ENCODE peak calls at places on chromosome 16, in six cellular contexts. U is GM12892, L is H1, S is K562, C is GM12878, O is HepG2. R is an unnamed sample.

GRCh38 chr16:17605784-17606183 is 135.0 kb upstream of the XYLT1 start:
- DNase-seq in L (no peak), U (no peak), C (no peak), O (no peak), S (no peak), R (no peak)

GRCh38 chr16:87778476-87778829 is 12.7 kb upstream of the KLHDC4 start:
- DNase-seq in U (no peak), S (no peak), C (no peak), L (no peak), O (no peak), R (no peak)

GRCh38 chr16:23382279-23382678 is 70.7 kb downstream of the COG7 start:
- DNase-seq in U (no peak), L (no peak), C (no peak), S (no peak), O (no peak), R (no peak)

GRCh38 chr16:23516366-23517137 is 6.3 kb upstream of the GGA2 start:
- DNase-seq in O (no peak), U (no peak), S (no peak), C (no peak), L (no peak), R (no peak)

GRCh38 chr16:73846292-73846849 is 450.2 kb upstream of the PSMD7 start:
- DNase-seq in U (no peak), O (no peak), C (no peak), S (no peak), L (peak), R (no peak)

GRCh38 chr16:1572664-1573063 is 39.2 kb downstream of the TMEM204 start:
- DNase-seq in S (no peak), O (no peak), U (no peak), C (no peak), L (no peak), R (no peak)

GRCh38 chr16:11672206-11673090 is 4.2 kb downstream of the SNN start:
- DNase-seq in O (no peak), L (no peak), U (no peak), C (peak), S (peak), R (peak)

GRCh38 chr16:89257281-89257731 is 39.8 kb downstream of the ZNF778 start:
- DNase-seq in C (no peak), S (no peak), L (peak), U (no peak), O (no peak), R (no peak)

GRCh38 chr16:11429823-11430222 is 84.6 kb downstream of the RMI2 start:
- DNase-seq in S (no peak), C (no peak), O (no peak), U (no peak), L (no peak), R (no peak)

GRCh38 chr16:58421029-58421428 is 28.8 kb downstream of the GINS3 start:
- DNase-seq in S (no peak), C (no peak), L (no peak), U (no peak), O (no peak), R (no peak)

DNA sequence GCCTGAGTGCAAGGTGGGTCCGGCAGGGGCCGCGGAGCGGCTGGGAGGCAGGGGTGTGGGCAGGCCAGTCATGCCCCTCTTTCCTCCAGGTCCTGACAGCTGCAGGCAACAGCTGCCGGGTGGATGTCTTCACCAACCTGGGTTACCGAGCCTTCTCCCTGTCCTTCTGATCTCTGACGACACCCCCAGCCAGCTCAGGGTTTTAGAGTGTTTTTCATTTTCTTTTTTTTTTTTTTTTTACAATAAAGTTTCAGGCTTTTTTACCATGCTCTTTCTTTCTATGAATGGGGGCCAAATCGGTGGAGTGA is 3.6 kb downstream of the THOC6 start:
- DNase-seq in U (no peak), L (no peak), S (no peak), O (no peak), C (no peak), R (no peak)
- TF ChIP-seq TAF1 in U (no peak), L (no peak), S (no peak), O (no peak), C (no peak), R (no peak)

GRCh38 chr16:79600636-79601091 is at the start of gene MAF:
- DNase-seq in C (no peak), O (peak), S (peak), U (no peak), L (peak), R (peak)
- TF ChIP-seq POLR2A in C (no peak), O (no peak), S (no peak), U (no peak), L (no peak), R (no peak)

DNA sequence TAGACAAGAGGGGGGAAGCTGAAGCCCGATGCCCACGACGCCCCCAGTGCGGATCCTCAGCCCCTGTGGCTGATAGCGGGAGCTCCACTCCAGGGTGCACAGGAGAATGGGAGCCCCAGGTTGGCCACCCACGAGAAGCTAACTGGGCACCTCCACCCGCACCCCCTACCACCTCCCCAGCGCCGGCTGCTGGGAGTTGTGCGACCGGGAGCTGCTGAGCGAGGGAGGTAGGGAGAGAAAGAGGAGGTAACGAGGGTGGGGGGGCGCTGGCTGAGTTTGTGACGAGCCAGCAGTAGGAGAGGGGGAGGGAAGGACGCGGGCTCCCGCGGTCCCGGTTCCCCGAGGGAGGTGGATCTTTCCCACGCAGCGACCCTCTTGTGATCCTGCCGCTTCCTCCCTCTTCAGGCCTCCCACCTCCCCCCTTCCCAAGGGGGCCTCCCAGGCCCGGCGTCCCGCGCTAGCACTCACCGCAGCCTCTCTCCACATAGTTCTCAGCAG is at the start of gene GRIN2A:
- DNase-seq in O (no peak), L (no peak), C (no peak), U (no peak), S (no peak), R (no peak)
- TF ChIP-seq TAF1 in O (no peak), L (no peak), C (no peak), U (no peak), S (no peak), R (no peak)

DNA sequence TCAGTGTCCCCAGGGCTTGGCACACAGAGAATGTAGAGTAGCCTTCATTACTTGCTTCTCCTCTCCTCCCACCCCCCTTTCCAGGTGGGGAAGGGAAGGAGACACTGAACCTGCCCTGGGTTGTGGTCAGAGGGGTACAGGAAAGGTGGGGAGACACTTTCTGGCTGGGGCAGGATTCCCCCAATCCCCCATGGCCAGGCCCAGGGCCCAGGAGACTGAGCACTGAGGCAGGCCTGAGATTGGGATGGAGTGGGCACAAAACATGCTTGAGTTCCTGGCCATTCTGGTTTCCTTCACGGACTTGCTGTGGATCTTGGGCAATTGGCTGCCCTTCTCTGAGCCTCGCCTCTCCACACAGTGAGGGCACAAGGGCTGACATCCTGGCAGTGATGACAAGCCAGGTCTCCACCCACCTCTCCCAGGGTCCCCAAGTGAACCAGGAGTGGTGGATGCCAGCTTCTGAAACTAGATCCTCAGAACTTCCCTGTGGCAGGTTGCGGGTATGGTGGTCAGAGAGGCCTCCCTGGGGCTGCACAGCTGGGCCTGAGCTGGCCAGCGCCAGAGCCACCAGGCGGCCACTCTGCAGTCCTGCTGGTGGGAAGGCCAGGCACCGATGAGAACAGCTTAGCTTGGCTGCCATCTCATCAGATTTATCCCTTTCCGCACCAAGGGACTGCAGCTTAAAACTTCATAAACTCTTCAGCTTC is 9.3 kb downstream of the ZNF629 start:
- DNase-seq in S (no peak), O (no peak), U (no peak), L (no peak), C (no peak), R (no peak)
- TF ChIP-seq POLR2A in S (no peak), O (peak), U (no peak), L (no peak), C (no peak), R (no peak)

DNA sequence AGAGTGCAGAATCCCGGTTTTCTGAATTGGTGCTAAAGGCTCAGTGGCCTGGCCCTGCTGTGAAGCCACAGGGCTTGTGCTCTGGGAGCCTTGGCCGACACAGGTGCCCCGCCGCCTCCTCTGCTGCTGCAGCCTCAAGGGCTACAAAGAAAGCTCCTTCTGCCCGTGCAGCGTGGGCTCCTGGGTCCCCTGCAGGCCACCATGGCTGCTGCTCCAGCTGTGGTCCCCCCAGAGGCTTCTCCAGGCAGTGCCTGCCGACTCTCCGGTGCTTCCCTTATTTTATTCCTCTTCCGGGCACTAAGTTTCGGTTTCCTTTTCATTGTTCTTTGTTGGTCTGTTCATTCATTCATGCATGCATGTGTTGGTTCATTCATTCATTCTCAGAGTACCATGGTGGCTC is 53.1 kb downstream of the CMIP start:
- DNase-seq in C (no peak), O (no peak), U (peak), S (no peak), L (no peak), R (no peak)
- TF ChIP-seq TAF1 in C (no peak), O (no peak), U (no peak), S (no peak), L (no peak), R (no peak)

GRCh38 chr16:30761928-30762902 is at the start of the genes CFAP119 and RNF40:
- DNase-seq in O (peak), C (peak), L (peak), U (peak), S (peak), R (peak)
- TF ChIP-seq POLR2A in O (peak), C (peak), L (peak), U (peak), S (peak), R (peak)

R was measured in GM12891.